ENCODE peak calls at places on chromosomes 11 and 22, in eight cellular contexts. V is activated naive CD8-positive, alpha-beta T cell treated with anti-CD3 and anti-CD28 coated beads, Interleukin-2, amount 50 U/mL, for 24 hours; A is tibial nerve; P is brain microvascular endothelial cell; U is ureter; G is AG08396; I is activated naive CD4-positive, alpha-beta T cell; Q is colonic mucosa. T is an unnamed sample.

GRCh38 chr11:132844956-132845355 is 687.3 kb downstream of the OPCML start:
- DNase-seq in V (no peak), A (no peak), P (peak), U (no peak), G (peak), I (no peak), Q (no peak), T (peak)

GRCh38 chr11:127035812-127036211 is 35.2 kb upstream of the KIRREL3 start:
- DNase-seq in V (no peak), A (no peak), P (no peak), U (no peak), G (no peak), I (no peak), Q (no peak), T (no peak)

GRCh38 chr11:19372381-19372780 is 131.6 kb upstream of the E2F8 start:
- DNase-seq in V (no peak), A (no peak), P (no peak), U (no peak), G (no peak), I (no peak), Q (no peak), T (no peak)

GRCh38 chr22:26431151-26431995 is 2.3 kb downstream of the ASPHD2 start:
- DNase-seq in V (no peak), A (no peak), P (no peak), U (no peak), G (no peak), I (no peak), Q (no peak), T (no peak)

GRCh38 chr22:30014244-30014643 is 66.0 kb upstream of the HORMAD2 start:
- DNase-seq in V (no peak), A (no peak), P (no peak), U (no peak), G (no peak), I (no peak), Q (no peak), T (no peak)

GRCh38 chr11:101880208-101880607 is 34.6 kb upstream of the CEP126 start:
- DNase-seq in V (no peak), A (no peak), P (peak), U (no peak), G (peak), I (no peak), Q (no peak), T (peak)

GRCh38 chr22:50526849-50527801 is 1.7 kb upstream of the SCO2 start:
- DNase-seq in V (peak), A (peak), P (no peak), U (no peak), G (no peak), I (no peak), Q (peak), T (peak)

GRCh38 chr22:48353116-48353947 is 1474.3 kb downstream of the BRD1 start:
- DNase-seq in V (no peak), A (no peak), P (no peak), U (no peak), G (no peak), I (no peak), Q (no peak), T (no peak)

GRCh38 chr11:112785104-112785503 is 176.1 kb upstream of the NCAM1 start:
- DNase-seq in V (no peak), A (no peak), P (no peak), U (no peak), G (peak), I (no peak), Q (no peak), T (peak)

GRCh38 chr11:130426223-130427048 is 2.0 kb downstream of the ADAMTS8 start:
- DNase-seq in V (no peak), A (no peak), P (no peak), U (no peak), G (no peak), I (no peak), Q (no peak), T (no peak)

GRCh38 chr11:76307416-76307815 is 73.5 kb downstream of the THAP12 start:
- DNase-seq in V (no peak), A (no peak), P (no peak), U (no peak), G (no peak), I (no peak), Q (no peak), T (no peak)

GRCh38 chr22:40721266-40721665 is 42.0 kb downstream of the MCHR1 start:
- DNase-seq in V (no peak), A (no peak), P (no peak), U (no peak), G (peak), I (no peak), Q (no peak), T (peak)

GRCh38 chr11:117076941-117077659 is 21.1 kb downstream of the SIK3 start:
- DNase-seq in V (no peak), A (no peak), P (no peak), U (no peak), G (no peak), I (no peak), Q (no peak), T (no peak)

GRCh38 chr11:65476632-65477270 is 22.1 kb upstream of the MALAT1 start:
- DNase-seq in V (no peak), A (no peak), P (no peak), U (no peak), G (no peak), I (no peak), Q (peak), T (peak)

GRCh38 chr11:120517390-120518315 is 6.1 kb downstream of the GRIK4 start:
- DNase-seq in V (no peak), A (no peak), P (peak), U (no peak), G (peak), I (no peak), Q (no peak), T (peak)

GRCh38 chr11:26841818-26842457 is 120.1 kb upstream of the SLC5A12 start:
- DNase-seq in V (no peak), A (no peak), P (peak), U (no peak), G (peak), I (no peak), Q (no peak), T (peak)

GRCh38 chr11:95432714-95433503 is 201.9 kb upstream of the SESN3 start:
- DNase-seq in V (no peak), A (no peak), P (no peak), U (no peak), G (no peak), I (no peak), Q (no peak), T (peak)

GRCh38 chr11:74820763-74821162 is 72.1 kb downstream of the RNF169 start:
- DNase-seq in V (no peak), A (no peak), P (peak), U (no peak), G (peak), I (no peak), Q (no peak), T (peak)

GRCh38 chr11:34028407-34028804 is 23.1 kb upstream of the CAPRIN1 start:
- DNase-seq in V (no peak), A (no peak), P (no peak), U (no peak), G (peak), I (no peak), Q (peak), T (peak)

GRCh38 chr11:112200252-112200651 is 24.9 kb downstream of the BCO2 start:
- DNase-seq in V (no peak), A (no peak), P (no peak), U (no peak), G (no peak), I (no peak), Q (no peak), T (no peak)

GRCh38 chr11:92376146-92376599 is 151.6 kb downstream of the FAT3 start:
- DNase-seq in V (no peak), A (no peak), P (peak), U (no peak), G (peak), I (no peak), Q (no peak), T (peak)

GRCh38 chr11:68411501-68411991 is 49.0 kb upstream of the PPP6R3 start:
- DNase-seq in V (no peak), A (no peak), P (no peak), U (no peak), G (no peak), I (no peak), Q (peak), T (no peak)

GRCh38 chr11:130416537-130416896 is 11.9 kb downstream of the ADAMTS8 start:
- DNase-seq in V (no peak), A (no peak), P (no peak), U (no peak), G (no peak), I (no peak), Q (no peak), T (no peak)

GRCh38 chr11:762421-763072 is 14.7 kb downstream of the GATD1 start:
- DNase-seq in V (peak), A (no peak), P (peak), U (no peak), G (peak), I (no peak), Q (peak), T (peak)

GRCh38 chr22:45502215-45503070 is at the start of gene FBLN1:
- DNase-seq in V (no peak), A (peak), P (no peak), U (no peak), G (peak), I (no peak), Q (no peak), T (peak)

GRCh38 chr22:20549232-20549841 is 41.9 kb downstream of the MED15 start:
- DNase-seq in V (peak), A (no peak), P (no peak), U (no peak), G (no peak), I (no peak), Q (no peak), T (no peak)

GRCh38 chr11:94717667-94718066 is 50.5 kb upstream of the AMOTL1 start:
- DNase-seq in V (no peak), A (no peak), P (no peak), U (no peak), G (no peak), I (no peak), Q (no peak), T (no peak)

GRCh38 chr11:115111066-115111465 is 393.1 kb downstream of the CADM1 start:
- DNase-seq in V (no peak), A (no peak), P (no peak), U (no peak), G (no peak), I (no peak), Q (no peak), T (no peak)

GRCh38 chr11:12137938-12138731 is 27.7 kb downstream of the MICAL2 start:
- DNase-seq in V (no peak), A (no peak), P (peak), U (no peak), G (peak), I (no peak), Q (no peak), T (peak)

GRCh38 chr11:94731921-94732601 is 36.1 kb upstream of the AMOTL1 start:
- DNase-seq in V (no peak), A (no peak), P (peak), U (no peak), G (peak), I (no peak), Q (no peak), T (peak)

GRCh38 chr11:71182791-71183556 is 69.4 kb downstream of the SHANK2 start:
- DNase-seq in V (no peak), A (no peak), P (no peak), U (no peak), G (no peak), I (no peak), Q (no peak), T (no peak)

GRCh38 chr11:124442847-124443246 is 2.6 kb downstream of the OR8B8 start:
- DNase-seq in V (no peak), A (no peak), P (no peak), U (no peak), G (no peak), I (no peak), Q (no peak), T (no peak)